ENCODE peak calls at places on chromosomes 12 and 14, in ten cellular contexts. G is breast epithelium; E is lower leg skin; X is activated CD4-positive, CD25-positive, alpha-beta regulatory T cell treated with anti-CD3 and anti-CD28 coated beads, Interleukin-2, amount 50 U/mL, for 16 hours; U is DMS153; A is psoas muscle; D is HEK293T; M is GM23248; Q is activated naive CD8-positive, alpha-beta T cell treated with anti-CD3 and anti-CD28 coated beads, Interleukin-2, amount 50 U/mL, for 24 hours; Z is activated naive CD4-positive, alpha-beta T cell treated with anti-CD3 and anti-CD28 coated beads for 36 hours. T is an unnamed sample.

GRCh38 chr14:22667881-22668280 is 23.7 kb upstream of the OR6J1 start:
- DNase-seq in G (no peak), E (no peak), X (no peak), U (no peak), A (no peak), D (no peak), M (peak; percentile 11), Q (no peak), Z (no peak), T (no peak)

GRCh38 chr12:85661461-85662208 is 174.6 kb downstream of the RASSF9 start:
- DNase-seq in G (no peak), E (no peak), X (no peak), U (no peak), A (no peak), D (no peak), M (no peak), Q (no peak), Z (no peak), T (no peak)

GRCh38 chr14:81176224-81176623 is 44.5 kb downstream of the GTF2A1 start:
- DNase-seq in G (peak; percentile 26), E (peak; percentile 40), X (no peak), U (no peak), A (no peak), D (no peak), M (no peak), Q (no peak), Z (no peak), T (no peak)

GRCh38 chr12:67667276-67668073 is 18.9 kb downstream of the DYRK2 start:
- DNase-seq in G (peak; percentile 29), E (peak; percentile 39), X (no peak), U (no peak), A (peak; percentile 67), D (no peak), M (peak; percentile 52), Q (no peak), Z (no peak), T (no peak)

GRCh38 chr12:51863921-51864700 is 15.6 kb upstream of the FIGNL2 start:
- DNase-seq in G (no peak), E (no peak), X (no peak), U (no peak), A (peak; percentile 61), D (no peak), M (peak; percentile 27), Q (peak; percentile 53), Z (peak; percentile 70), T (peak; percentile 97)

GRCh38 chr14:99574099-99574880 is 29.7 kb downstream of the CCDC85C start:
- DNase-seq in G (no peak), E (no peak), X (no peak), U (no peak), A (no peak), D (peak; percentile 26), M (peak; percentile 54), Q (no peak), Z (no peak), T (peak; percentile 91)

GRCh38 chr12:57738661-57739237 is at the start of gene AGAP2:
- DNase-seq in G (no peak), E (no peak), X (no peak), U (no peak), A (no peak), D (peak; percentile 70), M (peak; percentile 27), Q (no peak), Z (no peak), T (peak; percentile 89)

GRCh38 chr12:76908303-76909017 is 29.6 kb upstream of the CSRP2 start:
- DNase-seq in G (no peak), E (no peak), X (no peak), U (no peak), A (no peak), D (no peak), M (no peak), Q (no peak), Z (no peak), T (peak; percentile 63)

GRCh38 chr12:104505095-104505819 is 48.5 kb downstream of the CHST11 start:
- DNase-seq in G (no peak), E (no peak), X (no peak), U (peak; percentile 52), A (no peak), D (no peak), M (no peak), Q (no peak), Z (no peak), T (no peak)

GRCh38 chr12:28027328-28027727 is 54.8 kb upstream of the PTHLH start:
- DNase-seq in G (no peak), E (no peak), X (no peak), U (no peak), A (no peak), D (no peak), M (no peak), Q (no peak), Z (no peak), T (no peak)

GRCh38 chr14:54762296-54762695 is 140.3 kb downstream of the GCH1 start:
- DNase-seq in G (no peak), E (no peak), X (no peak), U (no peak), A (no peak), D (no peak), M (peak; percentile 46), Q (peak; percentile 31), Z (no peak), T (no peak)

GRCh38 chr12:104522985-104523719 is 66.4 kb downstream of the CHST11 start:
- DNase-seq in G (no peak), E (no peak), X (no peak), U (no peak), A (no peak), D (no peak), M (peak; percentile 39), Q (no peak), Z (no peak), T (no peak)

GRCh38 chr12:123602651-123603195 is 824 bp downstream of the DDX55 start:
- DNase-seq in G (no peak), E (no peak), X (no peak), U (no peak), A (no peak), D (no peak), M (peak; percentile 58), Q (no peak), Z (peak; percentile 47), T (no peak)

GRCh38 chr12:100845095-100845494 is 50.5 kb downstream of the ANO4 start:
- DNase-seq in G (no peak), E (no peak), X (no peak), U (no peak), A (no peak), D (no peak), M (peak; percentile 27), Q (no peak), Z (no peak), T (no peak)

GRCh38 chr14:24353551-24354529 is 14.0 kb upstream of the RIPK3 start:
- DNase-seq in G (no peak), E (no peak), X (no peak), U (no peak), A (no peak), D (no peak), M (peak; percentile 79), Q (no peak), Z (no peak), T (peak; percentile 13)

GRCh38 chr14:100691395-100692025 is 35.2 kb upstream of the DLK1 start:
- DNase-seq in G (no peak), E (no peak), X (no peak), U (peak; percentile 56), A (no peak), D (no peak), M (no peak), Q (no peak), Z (no peak), T (no peak)

GRCh38 chr12:132588821-132589669 is 21.3 kb downstream of the LRCOL1 start:
- DNase-seq in G (no peak), E (no peak), X (no peak), U (no peak), A (no peak), D (no peak), M (no peak), Q (no peak), Z (no peak), T (no peak)

GRCh38 chr14:35695647-35696046 is 113.4 kb downstream of the RALGAPA1 start:
- DNase-seq in G (no peak), E (no peak), X (no peak), U (no peak), A (no peak), D (no peak), M (peak; percentile 4), Q (no peak), Z (no peak), T (no peak)

GRCh38 chr14:43166163-43166562 is 1340.9 kb downstream of the FSCB start:
- DNase-seq in G (no peak), E (no peak), X (no peak), U (no peak), A (no peak), D (no peak), M (no peak), Q (no peak), Z (no peak), T (no peak)

T was measured in endodermal cell.